ENCODE peak calls at places on chromosomes 7 and 10, in six cellular contexts. One of them, this sample, is unnamed.

GRCh38 chr10:84264611-84265141 is 19.8 kb downstream of the RGR start:
- DNase-seq in astrocyte of the spinal cord: peak
- DNase-seq in HCT116: peak
- DNase-seq in cardiac fibroblast: peak
- DNase-seq in tibial artery: peak
- DNase-seq in psoas muscle: peak
- DNase-seq in this sample: peak

GRCh38 chr10:14102056-14102455 is 228.7 kb downstream of the FRMD4A start:
- DNase-seq in astrocyte of the spinal cord: peak
- DNase-seq in HCT116: no peak
- DNase-seq in cardiac fibroblast: no peak
- DNase-seq in tibial artery: no peak
- DNase-seq in psoas muscle: no peak
- DNase-seq in this sample: no peak

GRCh38 chr7:99898836-99899235 is 20.5 kb downstream of the TRIM4 start:
- DNase-seq in astrocyte of the spinal cord: no peak
- DNase-seq in HCT116: no peak
- DNase-seq in cardiac fibroblast: no peak
- DNase-seq in tibial artery: no peak
- DNase-seq in psoas muscle: no peak
- DNase-seq in this sample: no peak

GRCh38 chr7:77537136-77537594 is at the start of gene PTPN12:
- DNase-seq in astrocyte of the spinal cord: no peak
- DNase-seq in HCT116: no peak
- DNase-seq in cardiac fibroblast: no peak
- DNase-seq in tibial artery: no peak
- DNase-seq in psoas muscle: no peak
- DNase-seq in this sample: no peak

GRCh38 chr7:27162930-27163775 is 2.2 kb downstream of the HOXA9 start:
- DNase-seq in astrocyte of the spinal cord: no peak
- DNase-seq in HCT116: no peak
- DNase-seq in cardiac fibroblast: no peak
- DNase-seq in tibial artery: no peak
- DNase-seq in psoas muscle: no peak
- DNase-seq in this sample: no peak

GRCh38 chr7:5432691-5433090 is 9.1 kb upstream of the TNRC18 start:
- DNase-seq in astrocyte of the spinal cord: no peak
- DNase-seq in HCT116: no peak
- DNase-seq in cardiac fibroblast: no peak
- DNase-seq in tibial artery: no peak
- DNase-seq in psoas muscle: no peak
- DNase-seq in this sample: no peak

GRCh38 chr7:105097619-105098018 is 83.6 kb downstream of the KMT2E start:
- DNase-seq in astrocyte of the spinal cord: peak
- DNase-seq in HCT116: no peak
- DNase-seq in cardiac fibroblast: peak
- DNase-seq in tibial artery: no peak
- DNase-seq in psoas muscle: no peak
- DNase-seq in this sample: no peak

GRCh38 chr10:13743101-13743693 is 156.4 kb downstream of the PRPF18 start:
- DNase-seq in astrocyte of the spinal cord: peak
- DNase-seq in HCT116: no peak
- DNase-seq in cardiac fibroblast: no peak
- DNase-seq in tibial artery: peak
- DNase-seq in psoas muscle: no peak
- DNase-seq in this sample: peak

GRCh38 chr7:46559194-46559576 is 638.1 kb upstream of the IGFBP3 start:
- DNase-seq in astrocyte of the spinal cord: peak
- DNase-seq in HCT116: no peak
- DNase-seq in cardiac fibroblast: peak
- DNase-seq in tibial artery: no peak
- DNase-seq in psoas muscle: no peak
- DNase-seq in this sample: no peak

GRCh38 chr10:110337906-110338305 is 33.2 kb upstream of the SMNDC1 start:
- DNase-seq in astrocyte of the spinal cord: no peak
- DNase-seq in HCT116: no peak
- DNase-seq in cardiac fibroblast: peak
- DNase-seq in tibial artery: no peak
- DNase-seq in psoas muscle: peak
- DNase-seq in this sample: no peak

GRCh38 chr7:82904871-82905270 is 257.8 kb downstream of the PCLO start:
- DNase-seq in astrocyte of the spinal cord: no peak
- DNase-seq in HCT116: no peak
- DNase-seq in cardiac fibroblast: no peak
- DNase-seq in tibial artery: no peak
- DNase-seq in psoas muscle: no peak
- DNase-seq in this sample: no peak

DNA sequence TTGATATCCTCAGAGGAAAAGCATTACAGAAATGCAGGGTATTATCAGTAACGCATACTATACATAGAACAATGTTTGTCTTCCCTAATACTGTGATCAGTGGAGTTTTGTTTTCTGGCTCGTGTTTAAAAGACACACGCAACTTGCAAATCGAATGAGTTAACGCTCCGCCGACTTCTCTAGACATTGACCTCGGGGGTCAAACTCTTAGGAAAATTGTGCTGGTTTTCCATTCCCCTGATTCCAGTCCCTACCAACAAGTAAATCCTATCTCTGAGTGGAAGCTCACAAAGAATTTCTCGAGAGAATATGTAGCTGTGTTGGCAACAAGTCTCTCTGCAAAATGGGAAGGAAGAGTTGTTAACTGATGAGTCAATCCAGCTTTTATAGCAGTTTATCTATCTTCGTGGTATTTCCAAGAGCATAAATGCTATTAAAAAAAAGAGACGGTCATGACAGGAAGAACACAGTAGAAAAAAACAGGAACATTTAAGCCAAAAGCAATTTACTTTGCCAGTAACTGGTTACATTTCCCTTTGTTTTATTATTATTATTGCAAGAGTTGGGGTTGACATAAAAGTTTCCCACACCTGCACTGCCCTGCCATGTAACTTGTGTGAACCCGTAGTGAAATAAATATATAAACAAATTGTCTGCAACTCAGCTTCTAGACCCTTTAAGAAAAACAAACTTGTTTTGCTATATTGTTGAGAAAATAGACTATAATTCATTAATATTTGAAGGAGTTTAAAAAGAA is 144.4 kb downstream of the ARID5B start:
- DNase-seq in astrocyte of the spinal cord: peak
- DNase-seq in HCT116: no peak
- DNase-seq in cardiac fibroblast: peak
- DNase-seq in tibial artery: no peak
- DNase-seq in psoas muscle: no peak
- DNase-seq in this sample: no peak
- H3K4me3 ChIP-seq in astrocyte of the spinal cord: peak
- H3K4me3 ChIP-seq in HCT116: no peak
- H3K4me3 ChIP-seq in cardiac fibroblast: peak
- H3K4me3 ChIP-seq in tibial artery: peak
- H3K4me3 ChIP-seq in psoas muscle: peak
- H3K4me3 ChIP-seq in this sample: peak

GRCh38 chr10:43421519-43421918 is 12.5 kb upstream of the HNRNPF start:
- DNase-seq in astrocyte of the spinal cord: no peak
- DNase-seq in HCT116: no peak
- DNase-seq in cardiac fibroblast: no peak
- DNase-seq in tibial artery: no peak
- DNase-seq in psoas muscle: no peak
- DNase-seq in this sample: no peak

GRCh38 chr10:43421201-43421507 is 12.2 kb upstream of the HNRNPF start:
- DNase-seq in astrocyte of the spinal cord: no peak
- DNase-seq in HCT116: no peak
- DNase-seq in cardiac fibroblast: no peak
- DNase-seq in tibial artery: no peak
- DNase-seq in psoas muscle: no peak
- DNase-seq in this sample: no peak

GRCh38 chr10:43419997-43420368 is 11.0 kb upstream of the HNRNPF start:
- DNase-seq in astrocyte of the spinal cord: no peak
- DNase-seq in HCT116: no peak
- DNase-seq in cardiac fibroblast: no peak
- DNase-seq in tibial artery: no peak
- DNase-seq in psoas muscle: no peak
- DNase-seq in this sample: no peak

GRCh38 chr10:43417950-43418768 is 9.2 kb upstream of the HNRNPF start:
- DNase-seq in astrocyte of the spinal cord: no peak
- DNase-seq in HCT116: no peak
- DNase-seq in cardiac fibroblast: no peak
- DNase-seq in tibial artery: no peak
- DNase-seq in psoas muscle: no peak
- DNase-seq in this sample: no peak

GRCh38 chr10:43420369-43421200 is 11.6 kb upstream of the HNRNPF start:
- DNase-seq in astrocyte of the spinal cord: peak
- DNase-seq in HCT116: no peak
- DNase-seq in cardiac fibroblast: peak
- DNase-seq in tibial artery: peak
- DNase-seq in psoas muscle: peak
- DNase-seq in this sample: peak
- TF ChIP-seq CTCF in astrocyte of the spinal cord: peak
- TF ChIP-seq CTCF in HCT116: no peak
- TF ChIP-seq CTCF in cardiac fibroblast: no peak
- TF ChIP-seq CTCF in tibial artery: no peak
- TF ChIP-seq CTCF in psoas muscle: no peak
- TF ChIP-seq CTCF in this sample: peak

DNA sequence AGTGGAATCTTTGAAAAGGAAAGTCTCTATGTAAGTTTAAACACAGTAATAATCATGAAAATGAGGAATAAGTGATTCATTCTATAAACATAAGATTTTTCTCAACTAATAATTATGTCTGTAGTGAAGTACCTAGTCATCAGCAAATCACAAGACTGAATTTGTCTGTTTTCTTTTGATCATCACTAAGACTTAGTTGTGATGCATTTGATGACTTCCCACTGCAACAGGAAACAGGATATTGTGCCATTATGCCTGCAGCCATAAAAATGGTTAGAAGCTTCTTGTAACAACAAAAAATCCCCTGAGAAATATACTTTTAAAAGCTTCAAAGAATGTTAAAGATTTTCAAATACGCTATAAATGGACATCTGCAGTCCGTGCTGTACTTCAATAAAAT is 1262.4 kb upstream of the PHF14 start:
- DNase-seq in astrocyte of the spinal cord: no peak
- DNase-seq in HCT116: no peak
- DNase-seq in cardiac fibroblast: no peak
- DNase-seq in tibial artery: no peak
- DNase-seq in psoas muscle: no peak
- DNase-seq in this sample: no peak
- H3K4me3 ChIP-seq in astrocyte of the spinal cord: no peak
- H3K4me3 ChIP-seq in HCT116: no peak
- H3K4me3 ChIP-seq in cardiac fibroblast: no peak
- H3K4me3 ChIP-seq in tibial artery: no peak
- H3K4me3 ChIP-seq in psoas muscle: no peak
- H3K4me3 ChIP-seq in this sample: no peak

GRCh38 chr7:31939076-31939475 is 131.1 kb downstream of the PDE1C start:
- DNase-seq in astrocyte of the spinal cord: no peak
- DNase-seq in HCT116: no peak
- DNase-seq in cardiac fibroblast: no peak
- DNase-seq in tibial artery: no peak
- DNase-seq in psoas muscle: no peak
- DNase-seq in this sample: no peak
- TF ChIP-seq CTCF in astrocyte of the spinal cord: no peak
- TF ChIP-seq CTCF in HCT116: no peak
- TF ChIP-seq CTCF in cardiac fibroblast: no peak
- TF ChIP-seq CTCF in tibial artery: no peak
- TF ChIP-seq CTCF in psoas muscle: no peak
- TF ChIP-seq CTCF in this sample: no peak

DNA sequence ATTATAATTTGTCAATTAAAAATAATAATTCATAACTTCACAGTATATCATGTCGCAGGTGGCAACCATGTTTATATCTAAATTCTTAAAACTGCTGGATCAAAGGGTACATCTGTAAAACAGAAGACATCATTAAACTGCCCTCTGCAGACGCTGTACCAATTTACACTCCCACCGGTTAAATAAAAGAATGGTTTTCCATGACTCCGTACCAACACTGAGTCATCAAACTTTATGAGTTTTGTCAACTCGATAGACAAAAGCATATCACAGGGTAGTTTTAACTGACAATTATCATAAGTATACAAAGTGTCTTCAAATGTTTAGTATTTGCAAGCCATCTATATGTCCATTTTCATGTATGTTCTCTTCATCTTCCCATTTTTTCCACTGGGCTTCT is 5.7 kb upstream of the GSTK1 start:
- DNase-seq in astrocyte of the spinal cord: no peak
- DNase-seq in HCT116: no peak
- DNase-seq in cardiac fibroblast: no peak
- DNase-seq in tibial artery: no peak
- DNase-seq in psoas muscle: no peak
- DNase-seq in this sample: no peak
- H3K4me3 ChIP-seq in astrocyte of the spinal cord: no peak
- H3K4me3 ChIP-seq in HCT116: no peak
- H3K4me3 ChIP-seq in cardiac fibroblast: no peak
- H3K4me3 ChIP-seq in tibial artery: no peak
- H3K4me3 ChIP-seq in psoas muscle: no peak
- H3K4me3 ChIP-seq in this sample: no peak

DNA sequence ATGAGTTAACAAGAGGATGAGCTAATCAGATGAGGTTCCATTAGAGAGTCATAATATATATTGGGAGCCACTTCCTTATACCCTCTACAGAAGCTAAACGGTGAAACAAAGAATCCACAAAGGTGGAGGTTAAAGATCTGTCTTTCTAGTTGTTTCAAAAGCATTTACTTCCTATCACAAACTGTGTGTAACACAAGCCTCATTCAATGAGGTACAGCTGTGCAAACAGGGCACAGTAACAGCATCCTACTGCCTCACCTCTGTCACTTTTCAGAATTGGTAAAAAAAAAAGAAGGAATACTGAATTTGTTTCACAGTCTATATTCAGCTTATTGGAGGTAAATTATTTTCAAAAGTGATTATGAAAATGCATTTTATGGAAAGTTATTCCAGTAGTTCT is 128.7 kb downstream of the AGMO start:
- DNase-seq in astrocyte of the spinal cord: no peak
- DNase-seq in HCT116: no peak
- DNase-seq in cardiac fibroblast: no peak
- DNase-seq in tibial artery: no peak
- DNase-seq in psoas muscle: no peak
- DNase-seq in this sample: no peak
- TF ChIP-seq CTCF in astrocyte of the spinal cord: no peak
- TF ChIP-seq CTCF in HCT116: no peak
- TF ChIP-seq CTCF in cardiac fibroblast: no peak
- TF ChIP-seq CTCF in tibial artery: no peak
- TF ChIP-seq CTCF in psoas muscle: no peak
- TF ChIP-seq CTCF in this sample: no peak

GRCh38 chr7:100965723-100966541 is 3.4 kb upstream of the MUC12 start:
- DNase-seq in astrocyte of the spinal cord: peak
- DNase-seq in HCT116: peak
- DNase-seq in cardiac fibroblast: peak
- DNase-seq in tibial artery: peak
- DNase-seq in psoas muscle: peak
- DNase-seq in this sample: peak
- H3K4me3 ChIP-seq in astrocyte of the spinal cord: no peak
- H3K4me3 ChIP-seq in HCT116: peak
- H3K4me3 ChIP-seq in cardiac fibroblast: no peak
- H3K4me3 ChIP-seq in tibial artery: no peak
- H3K4me3 ChIP-seq in psoas muscle: peak
- H3K4me3 ChIP-seq in this sample: peak